ENCODE peak calls at places on chromosome 6, in seven cellular contexts. H is AG04449, S is fibroblast of lung, L is coronary artery, Z is fibroblast of pulmonary artery, F is heart right ventricle, C is foreskin fibroblast. B is an unnamed sample.

GRCh38 chr6:11343963-11344714 is 111.7 kb upstream of the NEDD9 start:
- DNase-seq in Z (no peak), S (no peak), C (no peak), L (no peak), F (no peak), H (no peak), B (no peak)

GRCh38 chr6:134111062-134111677 is 58.7 kb upstream of the SLC2A12 start:
- DNase-seq in L (no peak), Z (peak), C (peak), S (peak), H (no peak), F (no peak), B (peak)

GRCh38 chr6:108165714-108166663 is at the start of gene NR2E1:
- DNase-seq in F (no peak), C (peak), Z (no peak), H (no peak), L (no peak), S (peak), B (peak)

GRCh38 chr6:54846243-54846856 is at the start of gene FAM83B:
- DNase-seq in F (peak), H (no peak), C (peak), S (peak), L (no peak), Z (no peak), B (no peak)

GRCh38 chr6:49557177-49557576 is 6.7 kb downstream of the C6orf141 start:
- DNase-seq in L (no peak), C (no peak), F (no peak), H (no peak), Z (no peak), S (no peak), B (no peak)

GRCh38 chr6:113903666-113904330 is 46.7 kb downstream of the MARCKS start:
- DNase-seq in F (peak), L (no peak), H (no peak), S (peak), Z (peak), C (peak), B (peak)

GRCh38 chr6:20028143-20028542 is 184.1 kb downstream of the MBOAT1 start:
- DNase-seq in H (no peak), Z (no peak), C (no peak), L (no peak), S (no peak), F (no peak), B (no peak)

GRCh38 chr6:87623248-87623647 is 33.3 kb downstream of the ORC3 start:
- DNase-seq in L (no peak), H (peak), F (no peak), Z (peak), C (peak), S (peak), B (peak)

GRCh38 chr6:35148167-35148741 is 7.1 kb upstream of the TCP11 start:
- DNase-seq in C (peak), H (no peak), Z (peak), F (no peak), L (no peak), S (peak), B (peak)

GRCh38 chr6:41637179-41638001 is 878 bp upstream of the MDFI start:
- DNase-seq in L (no peak), F (no peak), Z (no peak), S (no peak), H (no peak), C (no peak), B (no peak)

GRCh38 chr6:163356324-163356723 is 58.2 kb upstream of the QKI start:
- DNase-seq in S (peak), H (peak), L (no peak), F (peak), Z (peak), C (peak), B (peak)

GRCh38 chr6:42403831-42404230 is 47.9 kb downstream of the TRERF1 start:
- DNase-seq in C (peak), L (no peak), H (no peak), Z (no peak), S (peak), F (no peak), B (no peak)

GRCh38 chr6:140101367-140101766 is 726.9 kb upstream of the CITED2 start:
- DNase-seq in L (no peak), F (no peak), H (peak), S (peak), C (peak), Z (no peak), B (no peak)

GRCh38 chr6:131372535-131372934 is 200.5 kb upstream of the ARG1 start:
- DNase-seq in C (peak), Z (no peak), F (no peak), L (no peak), H (no peak), S (peak), B (peak)

GRCh38 chr6:99607416-99608036 is 893 bp downstream of the PRDM13 start:
- DNase-seq in S (no peak), H (no peak), Z (no peak), C (no peak), F (no peak), L (peak), B (no peak)

GRCh38 chr6:162708971-162709370 is 18.6 kb downstream of the PRKN start:
- DNase-seq in Z (no peak), L (no peak), H (no peak), F (no peak), S (no peak), C (no peak), B (no peak)

GRCh38 chr6:156698239-156699016 is 78.8 kb upstream of the ARID1B start:
- DNase-seq in C (no peak), Z (no peak), H (no peak), F (no peak), S (no peak), L (no peak), B (no peak)

GRCh38 chr6:30857537-30857936 is 26.8 kb upstream of the DDR1 start:
- DNase-seq in F (no peak), C (no peak), H (no peak), L (no peak), Z (no peak), S (peak), B (no peak)

GRCh38 chr6:69735029-69735428 is 61.8 kb downstream of the LMBRD1 start:
- DNase-seq in Z (no peak), C (no peak), F (no peak), H (no peak), S (peak), L (no peak), B (no peak)

GRCh38 chr6:163391983-163392382 is 22.5 kb upstream of the QKI start:
- DNase-seq in C (no peak), S (peak), L (no peak), H (no peak), Z (no peak), F (no peak), B (no peak)

GRCh38 chr6:45156075-45156474 is 172.1 kb upstream of the RUNX2 start:
- DNase-seq in C (no peak), F (no peak), L (no peak), H (no peak), Z (no peak), S (peak), B (no peak)

GRCh38 chr6:150301871-150302800 is 66.7 kb upstream of the IYD start:
- DNase-seq in L (no peak), H (no peak), S (peak), F (no peak), C (peak), Z (peak), B (peak)

GRCh38 chr6:117265425-117266266 is at the start of gene VGLL2:
- DNase-seq in C (peak), L (no peak), F (peak), S (peak), H (no peak), Z (peak), B (peak)

GRCh38 chr6:87742106-87742505 is 40.1 kb upstream of the AKIRIN2 start:
- DNase-seq in Z (no peak), S (no peak), H (no peak), C (no peak), F (no peak), L (no peak), B (no peak)

GRCh38 chr6:45803071-45803470 is 212.6 kb downstream of the CLIC5 start:
- DNase-seq in C (no peak), L (no peak), Z (no peak), F (no peak), H (no peak), S (no peak), B (no peak)

GRCh38 chr6:7759319-7759718 is 33.4 kb downstream of the BMP6 start:
- DNase-seq in Z (no peak), F (no peak), C (no peak), S (no peak), H (no peak), L (no peak), B (no peak)

GRCh38 chr6:148746363-148747144 is at the start of gene UST:
- DNase-seq in H (peak), S (peak), F (peak), L (peak), C (peak), Z (peak), B (peak)
- TF ChIP-seq CTCF in H (peak), S (peak), F (peak), L (no peak), C (peak), Z (peak), B (peak)

GRCh38 chr6:136036601-136037000 is 185.1 kb downstream of the PDE7B start:
- DNase-seq in Z (peak), C (peak), F (no peak), H (no peak), L (no peak), S (peak), B (peak)

GRCh38 chr6:136037246-136037884 is 185.9 kb downstream of the PDE7B start:
- DNase-seq in L (no peak), C (peak), F (no peak), Z (peak), H (no peak), S (no peak), B (no peak)

GRCh38 chr6:136038531-136038930 is 187.0 kb downstream of the PDE7B start:
- DNase-seq in S (no peak), H (no peak), C (no peak), F (no peak), L (no peak), Z (peak), B (no peak)

GRCh38 chr6:136039185-136039584 is 187.7 kb downstream of the PDE7B start:
- DNase-seq in H (no peak), S (no peak), F (no peak), C (no peak), Z (peak), L (no peak), B (no peak)

DNA sequence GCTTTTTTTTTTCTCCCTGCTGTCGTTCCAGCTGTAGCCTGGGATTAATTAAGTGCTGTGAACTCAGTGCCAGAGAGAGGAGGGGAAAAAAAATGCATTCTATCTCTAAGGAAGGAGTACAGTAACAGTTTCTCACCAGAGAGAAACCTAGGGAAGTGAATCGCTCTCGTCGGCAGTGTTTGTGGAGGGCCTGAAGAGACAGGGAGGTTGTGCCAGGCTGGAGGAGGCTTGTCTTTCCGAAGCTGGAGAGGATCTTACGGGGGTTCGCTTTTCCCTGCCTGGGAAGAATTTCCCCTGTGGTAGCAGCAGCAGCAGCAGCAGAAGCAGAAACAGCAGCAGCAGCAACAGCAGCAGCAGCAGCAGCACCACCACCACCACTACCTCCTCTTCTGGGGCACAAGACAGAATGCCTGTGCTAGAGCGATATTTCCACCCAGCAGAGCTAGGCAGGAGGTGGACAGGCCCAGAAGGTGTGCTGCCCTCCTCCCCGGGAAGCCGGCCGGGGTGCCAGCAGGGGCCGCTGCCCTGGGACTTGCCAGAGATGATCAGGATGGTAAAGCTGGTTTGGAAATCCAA is 186.5 kb downstream of the PDE7B start:
- DNase-seq in L (no peak), C (peak), S (peak), F (peak), H (no peak), Z (peak), B (peak)
- TF ChIP-seq CTCF in L (no peak), C (peak), S (peak), F (peak), H (peak), Z (peak), B (peak)

GRCh38 chr6:105301756-105302616 is 100.9 kb downstream of the PREP start:
- DNase-seq in S (no peak), H (no peak), C (peak), Z (no peak), L (no peak), F (no peak), B (no peak)

GRCh38 chr6:105304366-105304765 is 98.5 kb downstream of the PREP start:
- DNase-seq in F (no peak), C (no peak), H (no peak), L (no peak), S (no peak), Z (no peak), B (no peak)

GRCh38 chr6:105300090-105300489 is 102.8 kb downstream of the PREP start:
- DNase-seq in L (no peak), Z (no peak), H (no peak), S (peak), F (no peak), C (peak), B (peak)

GRCh38 chr6:105301072-105301503 is 101.8 kb downstream of the PREP start:
- DNase-seq in Z (no peak), F (no peak), C (peak), S (peak), H (no peak), L (no peak), B (peak)

GRCh38 chr6:105302617-105303128 is 100.2 kb downstream of the PREP start:
- DNase-seq in L (no peak), F (no peak), C (peak), H (no peak), Z (no peak), S (no peak), B (no peak)
- TF ChIP-seq CTCF in L (no peak), F (no peak), C (peak), H (no peak), Z (no peak), S (no peak), B (no peak)

GRCh38 chr6:89368107-89368506 is 15.6 kb upstream of the UBE2J1 start:
- DNase-seq in S (peak), L (no peak), Z (peak), H (no peak), C (peak), F (peak), B (peak)

GRCh38 chr6:89372506-89372901 is 20.0 kb upstream of the UBE2J1 start:
- DNase-seq in H (no peak), F (no peak), C (no peak), S (no peak), L (no peak), Z (no peak), B (no peak)

GRCh38 chr6:89364586-89364985 is 12.1 kb upstream of the UBE2J1 start:
- DNase-seq in Z (no peak), S (no peak), L (no peak), C (no peak), H (no peak), F (no peak), B (no peak)

GRCh38 chr6:89371849-89372505 is 19.5 kb upstream of the UBE2J1 start:
- DNase-seq in S (peak), L (no peak), C (peak), Z (peak), H (no peak), F (peak), B (peak)

GRCh38 chr6:89369009-89369408 is 16.5 kb upstream of the UBE2J1 start:
- DNase-seq in S (peak), C (peak), F (peak), L (no peak), H (no peak), Z (peak), B (peak)
- TF ChIP-seq CTCF in S (peak), C (peak), F (peak), L (peak), H (peak), Z (peak), B (peak)

GRCh38 chr6:122337645-122338044 is 61.8 kb upstream of the HSF2 start:
- DNase-seq in L (no peak), S (no peak), Z (no peak), H (no peak), F (no peak), C (no peak), B (no peak)
- TF ChIP-seq CTCF in L (no peak), S (no peak), Z (no peak), H (no peak), F (no peak), C (no peak), B (no peak)